ENCODE peak calls at places on chromosomes 13 and 19, in four cellular contexts. K, T, I and Q are unnamed samples.

GRCh38 chr13:26200811-26201210 is 21.3 kb downstream of the RNF6 start:
- DNase-seq in K (no peak), T (no peak), I (no peak), Q (no peak)

GRCh38 chr19:50461066-50461875 is 15.0 kb upstream of the EMC10 start:
- DNase-seq in K (peak; percentile 85), T (no peak), I (no peak), Q (peak; percentile 68)

GRCh38 chr13:54563286-54563685 is 1534.7 kb downstream of the OLFM4 start:
- DNase-seq in K (no peak), T (no peak), I (no peak), Q (no peak)

GRCh38 chr13:23440821-23441608 is 7.5 kb upstream of the SACS start:
- DNase-seq in K (no peak), T (no peak), I (no peak), Q (no peak)

GRCh38 chr13:35887028-35887666 is 244.0 kb downstream of the DCLK1 start:
- DNase-seq in K (no peak), T (no peak), I (no peak), Q (no peak)

GRCh38 chr13:99227909-99228688 is 27.4 kb downstream of the UBAC2 start:
- DNase-seq in K (no peak), T (no peak), I (no peak), Q (no peak)

GRCh38 chr19:51729781-51730180 is 6.0 kb upstream of the HAS1 start:
- DNase-seq in K (no peak), T (no peak), I (no peak), Q (no peak)

GRCh38 chr19:38211206-38211605 is 12.8 kb downstream of the DPF1 start:
- DNase-seq in K (peak; percentile 44), T (no peak), I (no peak), Q (no peak)

GRCh38 chr13:37681295-37682032 is 82.9 kb upstream of the POSTN start:
- DNase-seq in K (no peak), T (no peak), I (no peak), Q (no peak)

GRCh38 chr13:30333601-30334000 is 26.2 kb upstream of the KATNAL1 start:
- DNase-seq in K (peak; percentile 23), T (no peak), I (no peak), Q (no peak)

GRCh38 chr13:33235078-33235477 is 50.5 kb downstream of the STARD13 start:
- DNase-seq in K (no peak), T (no peak), I (no peak), Q (no peak)

GRCh38 chr13:46964789-46965527 is 68.1 kb upstream of the HTR2A start:
- DNase-seq in K (no peak), T (no peak), I (no peak), Q (no peak)

GRCh38 chr19:10419646-10420443 is 493 bp upstream of the PDE4A start:
- DNase-seq in K (peak; percentile 76), T (no peak), I (no peak), Q (no peak)

GRCh38 chr13:106503272-106503671 is 32.2 kb downstream of the EFNB2 start:
- DNase-seq in K (no peak), T (no peak), I (no peak), Q (no peak)

GRCh38 chr13:84076280-84076679 is 194.0 kb upstream of the SLITRK1 start:
- DNase-seq in K (no peak), T (no peak), I (no peak), Q (no peak)

GRCh38 chr13:39159393-39159792 is 121.1 kb downstream of the NHLRC3 start:
- DNase-seq in K (no peak), T (no peak), I (no peak), Q (no peak)

GRCh38 chr19:35555301-35556005 is 8.0 kb downstream of the ATP4A start:
- DNase-seq in K (no peak), T (no peak), I (no peak), Q (no peak)

GRCh38 chr13:86813198-86813597 is 858.0 kb upstream of the SLITRK5 start:
- DNase-seq in K (no peak), T (no peak), I (no peak), Q (no peak)

GRCh38 chr19:5587661-5588060 is 19.9 kb upstream of the TINCR start:
- DNase-seq in K (no peak), T (no peak), I (peak; percentile 83), Q (no peak)

GRCh38 chr13:95112883-95113282 is 188.4 kb downstream of the ABCC4 start:
- DNase-seq in K (no peak), T (no peak), I (no peak), Q (no peak)

GRCh38 chr19:8251025-8251472 is 41.9 kb downstream of the CERS4 start:
- DNase-seq in K (no peak), T (no peak), I (no peak), Q (no peak)

GRCh38 chr13:114067381-114067885 is 65.0 kb downstream of the RASA3 start:
- DNase-seq in K (peak; percentile 39), T (no peak), I (peak; percentile 60), Q (no peak)

GRCh38 chr13:41028051-41028450 is 8.9 kb upstream of the ELF1 start:
- DNase-seq in K (no peak), T (no peak), I (no peak), Q (no peak)

GRCh38 chr19:12867120-12868099 is 13.8 kb downstream of the DNASE2 start:
- DNase-seq in K (peak; percentile 86), T (no peak), I (no peak), Q (peak; percentile 85)

GRCh38 chr19:39506944-39507714 is 7.8 kb upstream of the SELENOV start:
- DNase-seq in K (peak; percentile 78), T (no peak), I (no peak), Q (peak; percentile 54)

GRCh38 chr19:3433313-3433712 is 47.0 kb downstream of the SMIM24 start:
- DNase-seq in K (no peak), T (no peak), I (no peak), Q (no peak)

GRCh38 chr19:48717059-48717395 is 2.5 kb downstream of the MAMSTR start:
- DNase-seq in K (no peak), T (no peak), I (no peak), Q (no peak)

GRCh38 chr13:41942462-41943094 is 18.3 kb downstream of the VWA8 start:
- DNase-seq in K (no peak), T (no peak), I (no peak), Q (no peak)

GRCh38 chr19:4581381-4582111 is 22.1 kb upstream of the SEMA6B start:
- DNase-seq in K (no peak), T (no peak), I (no peak), Q (peak; percentile 44)

GRCh38 chr13:107865643-107866006 is 349.7 kb downstream of the LIG4 start:
- DNase-seq in K (no peak), T (no peak), I (no peak), Q (no peak)

GRCh38 chr13:79782541-79783216 is 301.7 kb downstream of the NDFIP2 start:
- DNase-seq in K (no peak), T (no peak), I (no peak), Q (peak; percentile 70)

GRCh38 chr19:680287-681028 is 4.3 kb downstream of the FSTL3 start:
- DNase-seq in K (peak; percentile 100), T (peak; percentile 99), I (peak; percentile 99), Q (peak; percentile 97)

GRCh38 chr13:107625648-107626047 is 589.7 kb downstream of the LIG4 start:
- DNase-seq in K (no peak), T (no peak), I (no peak), Q (no peak)

GRCh38 chr19:39014037-39014436 is 18.3 kb downstream of the FBXO27 start:
- DNase-seq in K (no peak), T (no peak), I (no peak), Q (no peak)

GRCh38 chr13:46526763-46527162 is 26.2 kb upstream of the LRCH1 start:
- DNase-seq in K (no peak), T (no peak), I (no peak), Q (no peak)

DNA sequence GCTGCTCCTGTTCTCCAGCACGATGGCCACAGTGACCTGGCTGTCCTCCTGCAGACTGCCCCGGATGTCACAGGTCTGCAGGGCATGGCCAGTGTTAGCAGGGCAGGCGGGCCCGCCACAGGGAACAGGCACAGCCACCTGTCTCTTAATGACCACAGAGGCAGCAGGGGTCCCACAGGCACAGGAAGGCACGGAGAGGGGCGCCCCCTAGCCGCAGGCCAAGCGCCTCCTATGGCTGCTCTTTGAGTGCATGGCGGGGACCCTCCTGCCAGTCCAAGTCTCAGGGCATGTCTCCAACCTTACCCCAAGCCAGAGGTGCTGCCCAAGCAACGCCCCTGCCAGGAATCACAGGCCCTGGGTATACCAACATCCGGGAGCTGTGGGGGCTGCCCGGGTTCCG is 14.1 kb downstream of the IZUMO4 start:
- DNase-seq in K (no peak), T (no peak), I (peak; percentile 73), Q (no peak)
- TF ChIP-seq CTCF in K (peak; percentile 9), T (no peak), I (peak; percentile 33), Q (no peak)

DNA sequence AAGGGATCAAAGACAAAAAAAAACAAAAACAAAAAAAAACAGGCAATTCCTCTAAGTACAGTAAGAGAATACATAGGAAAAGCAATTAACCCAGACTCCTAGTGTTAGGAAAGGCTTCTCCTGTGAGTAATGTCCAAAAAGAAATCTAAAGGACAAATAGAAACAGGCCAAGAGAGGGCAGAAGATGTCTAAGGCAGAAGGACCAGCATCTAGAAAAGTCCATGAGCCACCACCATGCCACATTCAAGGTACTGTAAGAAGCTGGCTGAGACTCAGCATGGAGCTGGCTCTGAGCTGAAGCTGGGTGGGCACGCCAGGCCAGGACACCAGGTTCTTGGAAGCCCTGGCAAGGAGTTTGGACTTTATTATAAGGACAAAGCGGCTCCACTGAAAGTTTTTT is 118.1 kb upstream of the FRY start:
- DNase-seq in K (no peak), T (no peak), I (no peak), Q (no peak)
- TF ChIP-seq CTCF in K (no peak), T (no peak), I (peak; percentile 51), Q (no peak)

DNA sequence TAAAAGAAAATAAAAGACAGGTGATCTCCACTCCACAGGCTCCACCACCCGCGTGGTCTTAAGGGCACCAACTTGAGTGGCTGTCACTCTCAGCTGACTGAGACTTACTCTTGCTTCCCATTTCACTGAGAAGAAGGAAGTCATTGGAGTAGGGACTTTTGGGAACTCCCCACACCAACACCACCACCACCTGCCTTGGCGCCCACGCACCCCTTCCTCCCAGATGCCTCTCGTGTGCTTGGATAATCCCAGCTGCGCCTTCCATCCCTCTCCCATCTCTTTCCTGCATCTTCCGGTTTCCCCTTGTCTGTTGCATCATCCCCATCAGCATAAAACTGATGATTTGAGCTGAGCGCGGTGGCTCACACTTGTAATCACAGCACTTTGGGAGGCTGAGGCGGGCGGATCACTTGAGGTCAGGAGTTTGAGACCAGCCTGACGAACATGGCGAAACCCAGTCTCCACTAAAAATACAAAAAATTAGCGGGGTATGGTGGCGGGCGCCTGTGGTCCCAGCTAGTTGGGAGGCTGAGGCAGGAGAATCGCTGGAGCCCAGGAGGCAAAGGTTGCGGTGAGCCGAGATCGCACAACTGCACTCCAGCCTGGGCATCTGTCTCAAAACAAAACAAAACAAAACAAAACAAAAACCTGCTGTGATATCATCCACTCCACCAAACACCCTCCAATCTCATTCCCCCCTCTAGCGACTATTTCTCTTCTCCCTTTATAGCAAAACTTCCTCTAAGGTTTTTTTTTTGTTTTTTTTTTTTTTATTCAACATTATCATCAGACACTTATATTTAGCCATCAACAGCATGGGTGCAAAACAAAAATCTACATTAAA is 25.5 kb downstream of the AP2S1 start:
- DNase-seq in K (peak; percentile 63), T (no peak), I (no peak), Q (no peak)
- TF ChIP-seq CTCF in K (peak; percentile 53), T (no peak), I (no peak), Q (no peak)

GRCh38 chr13:112861876-112862615 is 107.0 kb upstream of the MCF2L start:
- DNase-seq in K (no peak), T (no peak), I (peak; percentile 67), Q (no peak)

GRCh38 chr13:112857914-112858490 is 111.0 kb upstream of the MCF2L start:
- DNase-seq in K (no peak), T (no peak), I (peak; percentile 81), Q (no peak)

GRCh38 chr13:112859817-112860190 is 109.2 kb upstream of the MCF2L start:
- DNase-seq in K (peak; percentile 23), T (no peak), I (peak; percentile 50), Q (no peak)

GRCh38 chr13:112855859-112856258 is 113.2 kb upstream of the MCF2L start:
- DNase-seq in K (no peak), T (no peak), I (peak; percentile 51), Q (no peak)

GRCh38 chr13:112859128-112859816 is 109.7 kb upstream of the MCF2L start:
- DNase-seq in K (no peak), T (no peak), I (peak; percentile 63), Q (no peak)
- TF ChIP-seq CTCF in K (no peak), T (no peak), I (no peak), Q (no peak)